ENCODE peak calls at places on chromosomes 11 and 22, in eight cellular contexts. M, N, Z, L, I, H, G and Q are unnamed samples.

GRCh38 chr22:40153186-40153585 is 24.5 kb upstream of the TNRC6B start:
- DNase-seq in N (no peak), L (no peak), H (no peak), M (no peak), Z (no peak), G (no peak), I (no peak), Q (no peak)

GRCh38 chr11:132686827-132687370 is 845.4 kb downstream of the OPCML start:
- DNase-seq in M (no peak), I (no peak), N (no peak), L (no peak), G (no peak), Z (no peak), H (no peak), Q (no peak)

GRCh38 chr11:76656571-76657081 is 13.9 kb downstream of the LRRC32 start:
- DNase-seq in H (no peak), M (no peak), L (no peak), Z (no peak), N (no peak), G (peak), I (no peak), Q (no peak)

GRCh38 chr11:34755671-34756070 is 134.8 kb downstream of the EHF start:
- DNase-seq in M (no peak), G (no peak), Z (no peak), N (no peak), H (no peak), L (no peak), I (no peak), Q (no peak)

GRCh38 chr11:61946894-61947293 is 3.3 kb upstream of the BEST1 start:
- DNase-seq in L (no peak), G (no peak), N (no peak), M (no peak), I (no peak), H (no peak), Z (no peak), Q (no peak)

GRCh38 chr22:25564320-25564978 is at the start of gene GRK3:
- DNase-seq in G (peak), H (no peak), I (peak), N (peak), Z (peak), L (peak), M (peak), Q (peak)

GRCh38 chr11:116537121-116537520 is 235.7 kb downstream of the BUD13 start:
- DNase-seq in L (no peak), I (no peak), Z (no peak), G (no peak), H (no peak), M (no peak), N (no peak), Q (no peak)

GRCh38 chr11:111795333-111795985 is 29.3 kb upstream of the PPP2R1B start:
- DNase-seq in M (peak), H (no peak), N (no peak), G (no peak), Z (peak), L (no peak), I (peak), Q (no peak)

GRCh38 chr11:97367406-97368083 is 977.7 kb downstream of the JRKL start:
- DNase-seq in G (no peak), M (no peak), I (no peak), H (no peak), L (no peak), N (no peak), Z (no peak), Q (no peak)

GRCh38 chr11:67303989-67304411 is 670 bp downstream of the SSH3 start:
- DNase-seq in L (no peak), I (no peak), G (peak), Z (peak), N (no peak), H (no peak), M (peak), Q (no peak)

GRCh38 chr11:100328626-100329340 is 358.3 kb upstream of the ARHGAP42 start:
- DNase-seq in H (no peak), I (peak), N (no peak), Z (no peak), G (no peak), M (no peak), L (no peak), Q (no peak)

GRCh38 chr22:42432020-42432596 is at the start of gene NFAM1:
- DNase-seq in M (no peak), H (no peak), N (no peak), Z (peak), G (no peak), I (no peak), L (no peak), Q (peak)

GRCh38 chr22:47996446-47996857 is 1234.0 kb downstream of the TBC1D22A start:
- DNase-seq in I (no peak), M (no peak), G (no peak), Z (no peak), N (peak), L (no peak), H (no peak), Q (no peak)

GRCh38 chr11:30322162-30322561 is 742 bp upstream of the ARL14EP start:
- DNase-seq in I (no peak), H (no peak), G (no peak), M (no peak), L (no peak), Z (no peak), N (no peak), Q (no peak)

GRCh38 chr22:43088616-43088978 is 594 bp downstream of the TTLL1 start:
- DNase-seq in I (no peak), H (no peak), Z (no peak), L (no peak), M (no peak), N (no peak), G (no peak), Q (no peak)

GRCh38 chr22:35313311-35314121 is 13.8 kb downstream of the TOM1 start:
- DNase-seq in H (peak), Z (peak), G (peak), N (no peak), L (peak), M (peak), I (peak), Q (peak)

GRCh38 chr11:120738516-120739046 is 227.0 kb downstream of the GRIK4 start:
- DNase-seq in I (no peak), N (no peak), G (no peak), Z (no peak), L (no peak), M (no peak), H (no peak), Q (no peak)

GRCh38 chr11:106159846-106160245 is 82.4 kb downstream of the AASDHPPT start:
- DNase-seq in I (peak), H (no peak), G (no peak), N (no peak), L (no peak), M (peak), Z (no peak), Q (no peak)

GRCh38 chr22:30507670-30508069 is 2.2 kb upstream of the SEC14L4 start:
- DNase-seq in I (no peak), M (no peak), H (no peak), N (no peak), L (no peak), Z (no peak), G (no peak), Q (no peak)

GRCh38 chr11:78030429-78031325 is 7.6 kb upstream of the KCTD14 start:
- DNase-seq in M (peak), H (no peak), L (no peak), N (no peak), I (no peak), Z (peak), G (peak), Q (peak)

GRCh38 chr11:126391970-126392637 is 36.6 kb downstream of the ST3GAL4 start:
- DNase-seq in H (no peak), M (no peak), I (no peak), Z (peak), L (no peak), G (peak), N (peak), Q (peak)

GRCh38 chr11:126359431-126360048 is 4.1 kb downstream of the ST3GAL4 start:
- DNase-seq in M (peak), L (no peak), I (peak), G (peak), H (no peak), N (no peak), Z (peak), Q (peak)

GRCh38 chr22:26837784-26838520 is 180.6 kb downstream of the MIAT start:
- DNase-seq in M (no peak), I (no peak), N (no peak), H (no peak), G (no peak), L (no peak), Z (no peak), Q (no peak)

GRCh38 chr22:19800761-19801244 is 40.2 kb downstream of the TBX1 start:
- DNase-seq in I (peak), H (no peak), M (peak), Z (no peak), N (no peak), L (no peak), G (peak), Q (peak)

GRCh38 chr11:68314886-68315580 is 2.6 kb downstream of the LRP5 start:
- DNase-seq in G (peak), L (no peak), I (no peak), M (no peak), Z (peak), N (no peak), H (no peak), Q (no peak)

GRCh38 chr22:32920032-32920628 is 118.6 kb downstream of the TIMP3 start:
- DNase-seq in L (no peak), I (peak), M (peak), N (no peak), Z (peak), H (no peak), G (peak), Q (peak)

GRCh38 chr11:98729118-98729517 is 291.6 kb upstream of the CNTN5 start:
- DNase-seq in I (no peak), G (no peak), N (no peak), L (no peak), M (no peak), H (no peak), Z (no peak), Q (no peak)

GRCh38 chr22:27798526-27799333 is 2.8 kb downstream of the MN1 start:
- DNase-seq in N (no peak), Z (no peak), G (no peak), M (no peak), L (no peak), H (no peak), I (no peak), Q (no peak)

GRCh38 chr11:61949169-61950034 is 749 bp upstream of the BEST1 start:
- DNase-seq in G (peak), M (peak), Z (peak), N (peak), I (peak), H (no peak), L (peak), Q (peak)

GRCh38 chr11:35912883-35913614 is 30.8 kb upstream of the LDLRAD3 start:
- DNase-seq in Z (no peak), N (no peak), H (no peak), G (no peak), M (no peak), L (no peak), I (no peak), Q (no peak)

GRCh38 chr11:65041206-65042035 is at the start of gene SAC3D1:
- DNase-seq in M (peak), G (no peak), L (peak), N (peak), H (peak), Z (peak), I (peak), Q (no peak)

GRCh38 chr11:34134765-34135164 is 29.3 kb downstream of the NAT10 start:
- DNase-seq in G (no peak), I (no peak), M (no peak), N (no peak), H (no peak), L (no peak), Z (no peak), Q (no peak)

GRCh38 chr11:70468256-70469230 is 70.2 kb downstream of the CTTN start:
- DNase-seq in N (no peak), G (no peak), Z (no peak), H (no peak), I (no peak), L (no peak), M (no peak), Q (no peak)

GRCh38 chr22:19396561-19396933 is 35.0 kb downstream of the HIRA start:
- DNase-seq in Z (no peak), L (no peak), G (no peak), H (no peak), M (no peak), I (no peak), N (no peak), Q (no peak)

GRCh38 chr11:116893437-116893836 is 56.0 kb upstream of the APOA1 start:
- DNase-seq in Z (no peak), G (no peak), M (no peak), L (no peak), N (no peak), H (no peak), I (no peak), Q (no peak)

GRCh38 chr11:103844327-103845215 is 191.9 kb upstream of the DDI1 start:
- DNase-seq in N (no peak), G (no peak), H (no peak), L (no peak), I (no peak), M (no peak), Z (no peak), Q (no peak)
- H3K4me3 ChIP-seq in N (no peak), G (no peak), H (no peak), L (no peak), I (no peak), M (no peak), Z (no peak), Q (no peak)

GRCh38 chr11:133955945-133956421 is 785 bp downstream of the IGSF9B start:
- DNase-seq in N (no peak), G (no peak), M (no peak), H (no peak), L (no peak), I (no peak), Z (no peak), Q (peak)

GRCh38 chr11:133955091-133955846 is 1.5 kb downstream of the IGSF9B start:
- DNase-seq in M (no peak), G (no peak), Z (no peak), N (no peak), L (no peak), I (no peak), H (no peak), Q (peak)

GRCh38 chr11:133957926-133958325 is 1.2 kb upstream of the IGSF9B start:
- DNase-seq in H (no peak), N (no peak), Z (no peak), I (no peak), M (no peak), G (no peak), L (no peak), Q (no peak)

GRCh38 chr11:133953999-133954398 is 2.8 kb downstream of the IGSF9B start:
- DNase-seq in Z (no peak), L (no peak), G (no peak), N (no peak), M (no peak), I (no peak), H (no peak), Q (no peak)

DNA sequence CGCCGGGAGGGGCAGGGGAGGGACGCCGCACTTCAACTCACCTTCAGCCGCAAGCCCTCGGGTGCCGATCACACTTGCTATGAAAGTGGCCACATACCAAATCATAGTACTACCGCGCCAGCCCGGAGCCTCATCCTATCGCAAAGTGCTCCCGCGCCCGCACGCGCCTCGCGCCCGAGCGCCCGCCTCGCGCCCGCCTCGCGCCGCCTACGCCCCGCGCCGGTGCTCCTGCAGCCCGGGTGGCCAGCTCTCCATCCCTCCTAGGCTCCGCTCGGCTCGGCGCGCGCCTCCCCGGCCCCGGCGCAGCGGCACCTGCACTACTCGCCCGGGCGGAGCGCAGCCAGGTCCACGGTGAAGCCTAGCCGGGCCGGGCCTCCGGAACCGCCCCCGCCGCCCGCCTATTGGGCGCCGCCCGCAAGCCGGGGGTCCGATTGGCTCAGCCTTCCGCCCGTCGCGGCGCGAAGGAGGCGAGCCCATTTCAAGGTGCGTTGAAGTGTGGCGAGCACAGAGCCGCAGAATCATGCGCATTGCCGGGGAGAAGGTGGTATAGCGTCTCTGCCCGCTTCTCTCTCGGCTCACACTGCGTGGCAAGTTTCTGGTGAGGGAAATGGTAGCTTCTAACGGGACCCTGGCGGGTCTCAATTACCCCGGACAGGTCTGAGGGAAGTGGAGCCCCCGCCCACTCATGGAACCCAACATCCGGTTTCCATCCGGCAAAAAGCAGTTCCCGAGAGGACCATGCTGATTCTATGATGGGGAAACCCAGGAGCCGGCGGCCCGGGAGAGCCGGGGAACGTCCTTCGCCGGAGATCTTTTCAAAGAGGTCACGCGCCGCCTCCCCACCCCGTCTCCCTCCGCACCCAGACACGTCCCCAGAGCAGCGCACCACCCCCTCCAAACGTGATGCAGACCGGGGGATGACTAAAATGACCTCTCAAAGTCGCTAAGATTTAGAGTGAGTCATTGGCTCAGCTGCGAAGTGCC is at the start of gene IGSF9B:
- DNase-seq in I (peak), Z (peak), M (peak), N (peak), H (no peak), L (peak), G (peak), Q (peak)
- H3K4me3 ChIP-seq in I (peak), Z (peak), M (peak), N (peak), H (peak), L (peak), G (peak), Q (peak)

DNA sequence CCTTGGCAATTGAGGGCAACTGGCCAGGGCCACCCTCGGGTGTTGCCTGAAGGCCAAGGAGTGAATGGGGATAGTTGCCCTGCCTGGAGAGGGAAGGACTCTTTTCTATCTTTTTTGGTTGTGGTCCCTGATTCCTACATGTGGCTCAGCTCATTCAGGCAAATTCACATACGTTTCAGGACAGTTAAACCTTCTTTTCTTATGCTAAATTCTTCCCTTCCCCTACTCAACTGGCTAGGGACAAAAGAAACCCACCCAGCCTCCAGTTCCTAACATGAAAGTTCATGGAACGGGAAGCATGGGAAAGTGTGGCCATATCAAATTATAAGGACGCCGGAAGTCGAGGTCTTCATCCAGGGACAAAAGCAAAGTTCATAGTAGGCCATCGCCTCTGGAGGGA is 26.3 kb upstream of the APLNR start:
- DNase-seq in M (no peak), Z (no peak), I (no peak), H (no peak), G (no peak), L (no peak), N (no peak), Q (no peak)
- H3K4me3 ChIP-seq in M (no peak), Z (no peak), I (no peak), H (no peak), G (no peak), L (no peak), N (no peak), Q (no peak)

GRCh38 chr11:1854132-1854948 is 1.5 kb downstream of the LSP1 start:
- DNase-seq in L (no peak), M (no peak), I (no peak), G (no peak), N (peak), H (no peak), Z (no peak), Q (no peak)
- H3K4me3 ChIP-seq in L (no peak), M (no peak), I (no peak), G (no peak), N (peak), H (no peak), Z (no peak), Q (no peak)

GRCh38 chr11:113475160-113475761 is at the start of gene DRD2:
- DNase-seq in M (peak), N (no peak), Z (no peak), L (no peak), I (no peak), G (peak), H (no peak), Q (peak)
- H3K4me3 ChIP-seq in M (no peak), N (no peak), Z (no peak), L (peak), I (no peak), G (no peak), H (no peak), Q (peak)

DNA sequence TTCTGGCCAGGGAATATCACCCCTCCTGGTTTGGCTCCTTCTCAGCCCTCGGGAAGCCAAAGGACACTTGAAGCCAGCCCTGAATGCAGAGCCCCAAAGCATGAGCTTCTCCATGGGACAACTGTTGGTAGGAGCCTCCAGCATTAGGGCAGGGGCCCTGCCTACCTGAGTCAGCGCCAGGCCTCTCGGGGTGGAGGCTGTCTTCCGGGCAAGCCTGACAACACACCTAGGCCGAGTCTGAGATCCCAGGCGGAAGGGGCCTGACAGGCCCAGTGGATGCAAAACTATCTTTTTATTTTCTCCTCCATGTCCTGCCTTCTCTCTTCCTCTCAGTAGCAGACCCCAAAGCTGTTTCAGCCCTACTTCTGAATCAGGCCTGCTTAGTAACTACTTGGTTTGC is 27.6 kb downstream of the RCOR2 start:
- DNase-seq in Z (no peak), I (no peak), H (no peak), G (no peak), M (no peak), L (no peak), N (no peak), Q (no peak)
- H3K4me3 ChIP-seq in Z (no peak), I (no peak), H (no peak), G (no peak), M (no peak), L (no peak), N (no peak), Q (no peak)